ENCODE peak calls at places on chromosomes 7 and 10, in seven cellular contexts. One of them, this sample, is unnamed.

GRCh38 chr7:32228601-32229000 is 158.4 kb upstream of the PDE1C start:
- DNase-seq in upper lobe of left lung: no peak
- DNase-seq in heart left ventricle: no peak
- DNase-seq in astrocyte: no peak
- DNase-seq in endothelial cell: no peak
- DNase-seq in tibial artery: no peak
- DNase-seq in uterus: no peak
- DNase-seq in this sample: no peak

GRCh38 chr10:11293332-11293731 is 275.7 kb downstream of the CELF2 start:
- DNase-seq in upper lobe of left lung: no peak
- DNase-seq in heart left ventricle: no peak
- DNase-seq in astrocyte: no peak
- DNase-seq in endothelial cell: no peak
- DNase-seq in tibial artery: no peak
- DNase-seq in uterus: no peak
- DNase-seq in this sample: peak

GRCh38 chr10:67790534-67791408 is 47.2 kb downstream of the DNAJC12 start:
- DNase-seq in upper lobe of left lung: no peak
- DNase-seq in heart left ventricle: no peak
- DNase-seq in astrocyte: no peak
- DNase-seq in endothelial cell: no peak
- DNase-seq in tibial artery: no peak
- DNase-seq in uterus: no peak
- DNase-seq in this sample: no peak

GRCh38 chr7:122307228-122307619 is 2.7 kb upstream of the FEZF1 start:
- DNase-seq in upper lobe of left lung: no peak
- DNase-seq in heart left ventricle: no peak
- DNase-seq in astrocyte: no peak
- DNase-seq in endothelial cell: peak
- DNase-seq in tibial artery: peak
- DNase-seq in uterus: no peak
- DNase-seq in this sample: no peak

GRCh38 chr7:90952649-90952991 is 311.6 kb upstream of the FZD1 start:
- DNase-seq in upper lobe of left lung: no peak
- DNase-seq in heart left ventricle: no peak
- DNase-seq in astrocyte: no peak
- DNase-seq in endothelial cell: no peak
- DNase-seq in tibial artery: no peak
- DNase-seq in uterus: no peak
- DNase-seq in this sample: no peak

GRCh38 chr7:93414574-93414973 is 159.9 kb downstream of the CALCR start:
- DNase-seq in upper lobe of left lung: no peak
- DNase-seq in heart left ventricle: no peak
- DNase-seq in astrocyte: no peak
- DNase-seq in endothelial cell: no peak
- DNase-seq in tibial artery: no peak
- DNase-seq in uterus: no peak
- DNase-seq in this sample: no peak

GRCh38 chr7:102077081-102077480 is 209.6 kb upstream of the SH2B2 start:
- DNase-seq in upper lobe of left lung: no peak
- DNase-seq in heart left ventricle: no peak
- DNase-seq in astrocyte: no peak
- DNase-seq in endothelial cell: no peak
- DNase-seq in tibial artery: no peak
- DNase-seq in uterus: no peak
- DNase-seq in this sample: no peak

GRCh38 chr7:75987026-75987804 is 7.2 kb downstream of the TMEM120A start:
- DNase-seq in upper lobe of left lung: no peak
- DNase-seq in heart left ventricle: no peak
- DNase-seq in astrocyte: no peak
- DNase-seq in endothelial cell: no peak
- DNase-seq in tibial artery: peak
- DNase-seq in uterus: no peak
- DNase-seq in this sample: no peak

GRCh38 chr10:92990615-92991014 is 70.0 kb upstream of the CYP26C1 start:
- DNase-seq in upper lobe of left lung: no peak
- DNase-seq in heart left ventricle: no peak
- DNase-seq in astrocyte: peak
- DNase-seq in endothelial cell: no peak
- DNase-seq in tibial artery: no peak
- DNase-seq in uterus: no peak
- DNase-seq in this sample: no peak

GRCh38 chr10:90885176-90885575 is 13.4 kb downstream of the RPP30 start:
- DNase-seq in upper lobe of left lung: no peak
- DNase-seq in heart left ventricle: no peak
- DNase-seq in astrocyte: peak
- DNase-seq in endothelial cell: no peak
- DNase-seq in tibial artery: no peak
- DNase-seq in uterus: no peak
- DNase-seq in this sample: no peak

GRCh38 chr7:27132978-27133377 is 2.4 kb upstream of the HOXA4 start:
- DNase-seq in upper lobe of left lung: no peak
- DNase-seq in heart left ventricle: no peak
- DNase-seq in astrocyte: no peak
- DNase-seq in endothelial cell: no peak
- DNase-seq in tibial artery: no peak
- DNase-seq in uterus: no peak
- DNase-seq in this sample: no peak

GRCh38 chr7:74092964-74093339 is 9.3 kb downstream of the LIMK1 start:
- DNase-seq in upper lobe of left lung: peak
- DNase-seq in heart left ventricle: peak
- DNase-seq in astrocyte: no peak
- DNase-seq in endothelial cell: no peak
- DNase-seq in tibial artery: peak
- DNase-seq in uterus: peak
- DNase-seq in this sample: no peak

GRCh38 chr7:38463277-38464224 is 167.6 kb downstream of the AMPH start:
- DNase-seq in upper lobe of left lung: no peak
- DNase-seq in heart left ventricle: peak
- DNase-seq in astrocyte: peak
- DNase-seq in endothelial cell: no peak
- DNase-seq in tibial artery: no peak
- DNase-seq in uterus: no peak
- DNase-seq in this sample: no peak

GRCh38 chr10:17652585-17652984 is 8.6 kb downstream of the STAM start:
- DNase-seq in upper lobe of left lung: no peak
- DNase-seq in heart left ventricle: no peak
- DNase-seq in astrocyte: peak
- DNase-seq in endothelial cell: no peak
- DNase-seq in tibial artery: no peak
- DNase-seq in uterus: no peak
- DNase-seq in this sample: no peak

GRCh38 chr7:152756126-152756525 is 3.4 kb upstream of the ACTR3B start:
- DNase-seq in upper lobe of left lung: no peak
- DNase-seq in heart left ventricle: no peak
- DNase-seq in astrocyte: no peak
- DNase-seq in endothelial cell: no peak
- DNase-seq in tibial artery: no peak
- DNase-seq in uterus: no peak
- DNase-seq in this sample: no peak

GRCh38 chr7:45524373-45524913 is 49.7 kb upstream of the ADCY1 start:
- DNase-seq in upper lobe of left lung: no peak
- DNase-seq in heart left ventricle: peak
- DNase-seq in astrocyte: no peak
- DNase-seq in endothelial cell: no peak
- DNase-seq in tibial artery: no peak
- DNase-seq in uterus: no peak
- DNase-seq in this sample: no peak

GRCh38 chr10:124942317-124943169 is 620 bp downstream of the ZRANB1 start:
- DNase-seq in upper lobe of left lung: no peak
- DNase-seq in heart left ventricle: no peak
- DNase-seq in astrocyte: no peak
- DNase-seq in endothelial cell: no peak
- DNase-seq in tibial artery: no peak
- DNase-seq in uterus: no peak
- DNase-seq in this sample: no peak

GRCh38 chr10:30536578-30536977 is 93.0 kb downstream of the LYZL2 start:
- DNase-seq in upper lobe of left lung: no peak
- DNase-seq in heart left ventricle: no peak
- DNase-seq in astrocyte: no peak
- DNase-seq in endothelial cell: no peak
- DNase-seq in tibial artery: no peak
- DNase-seq in uterus: no peak
- DNase-seq in this sample: no peak

GRCh38 chr10:121926669-121927360 is 1.0 kb downstream of the ATE1 start:
- DNase-seq in upper lobe of left lung: no peak
- DNase-seq in heart left ventricle: no peak
- DNase-seq in astrocyte: peak
- DNase-seq in endothelial cell: no peak
- DNase-seq in tibial artery: no peak
- DNase-seq in uterus: no peak
- DNase-seq in this sample: no peak

GRCh38 chr10:1549591-1550290 is 187.6 kb downstream of the ADARB2 start:
- DNase-seq in upper lobe of left lung: no peak
- DNase-seq in heart left ventricle: no peak
- DNase-seq in astrocyte: no peak
- DNase-seq in endothelial cell: no peak
- DNase-seq in tibial artery: peak
- DNase-seq in uterus: no peak
- DNase-seq in this sample: no peak

GRCh38 chr10:93993782-93994668 is at the start of gene PLCE1:
- DNase-seq in upper lobe of left lung: peak
- DNase-seq in heart left ventricle: peak
- DNase-seq in astrocyte: no peak
- DNase-seq in endothelial cell: peak
- DNase-seq in tibial artery: peak
- DNase-seq in uterus: peak
- DNase-seq in this sample: peak

GRCh38 chr10:111531690-111532089 is 454.9 kb downstream of the ADRA2A start:
- DNase-seq in upper lobe of left lung: no peak
- DNase-seq in heart left ventricle: no peak
- DNase-seq in astrocyte: no peak
- DNase-seq in endothelial cell: no peak
- DNase-seq in tibial artery: no peak
- DNase-seq in uterus: no peak
- DNase-seq in this sample: no peak

GRCh38 chr7:77538186-77538907 is 1.3 kb downstream of the PTPN12 start:
- DNase-seq in upper lobe of left lung: peak
- DNase-seq in heart left ventricle: peak
- DNase-seq in astrocyte: peak
- DNase-seq in endothelial cell: peak
- DNase-seq in tibial artery: peak
- DNase-seq in uterus: peak
- DNase-seq in this sample: no peak

GRCh38 chr10:75613685-75614587 is 182.5 kb downstream of the LRMDA start:
- DNase-seq in upper lobe of left lung: no peak
- DNase-seq in heart left ventricle: no peak
- DNase-seq in astrocyte: peak
- DNase-seq in endothelial cell: no peak
- DNase-seq in tibial artery: no peak
- DNase-seq in uterus: no peak
- DNase-seq in this sample: no peak

GRCh38 chr10:43491855-43492254 is 54.9 kb downstream of the ZNF487 start:
- DNase-seq in upper lobe of left lung: no peak
- DNase-seq in heart left ventricle: no peak
- DNase-seq in astrocyte: no peak
- DNase-seq in endothelial cell: no peak
- DNase-seq in tibial artery: no peak
- DNase-seq in uterus: no peak
- DNase-seq in this sample: no peak

DNA sequence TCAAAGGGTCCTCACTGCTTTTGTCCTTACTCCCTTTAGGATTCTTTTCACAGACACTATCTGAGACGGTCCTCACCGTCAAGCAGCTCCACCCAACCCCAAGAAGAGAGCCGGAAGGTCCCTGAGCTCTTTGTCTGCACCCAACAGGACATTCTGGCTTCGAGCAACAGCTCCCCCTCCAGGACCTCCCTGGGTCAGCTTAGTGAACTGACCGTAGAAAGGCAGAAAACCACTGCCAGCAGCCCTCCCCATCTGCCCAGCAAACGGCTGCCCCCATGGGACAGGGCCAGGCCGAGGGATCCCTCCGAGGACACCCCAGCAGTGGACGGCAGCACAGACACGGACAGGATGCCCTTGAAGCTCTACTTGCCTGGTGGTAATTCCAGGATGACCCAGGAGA is 19.9 kb downstream of the MINDY4 start:
- DNase-seq in upper lobe of left lung: no peak
- DNase-seq in heart left ventricle: no peak
- DNase-seq in astrocyte: no peak
- DNase-seq in endothelial cell: peak
- DNase-seq in tibial artery: no peak
- DNase-seq in uterus: no peak
- DNase-seq in this sample: no peak
- TF ChIP-seq CTCF in upper lobe of left lung: no peak
- TF ChIP-seq CTCF in heart left ventricle: peak
- TF ChIP-seq CTCF in astrocyte: no peak
- TF ChIP-seq CTCF in endothelial cell: no peak
- TF ChIP-seq CTCF in tibial artery: no peak
- TF ChIP-seq CTCF in uterus: no peak
- TF ChIP-seq CTCF in this sample: no peak

DNA sequence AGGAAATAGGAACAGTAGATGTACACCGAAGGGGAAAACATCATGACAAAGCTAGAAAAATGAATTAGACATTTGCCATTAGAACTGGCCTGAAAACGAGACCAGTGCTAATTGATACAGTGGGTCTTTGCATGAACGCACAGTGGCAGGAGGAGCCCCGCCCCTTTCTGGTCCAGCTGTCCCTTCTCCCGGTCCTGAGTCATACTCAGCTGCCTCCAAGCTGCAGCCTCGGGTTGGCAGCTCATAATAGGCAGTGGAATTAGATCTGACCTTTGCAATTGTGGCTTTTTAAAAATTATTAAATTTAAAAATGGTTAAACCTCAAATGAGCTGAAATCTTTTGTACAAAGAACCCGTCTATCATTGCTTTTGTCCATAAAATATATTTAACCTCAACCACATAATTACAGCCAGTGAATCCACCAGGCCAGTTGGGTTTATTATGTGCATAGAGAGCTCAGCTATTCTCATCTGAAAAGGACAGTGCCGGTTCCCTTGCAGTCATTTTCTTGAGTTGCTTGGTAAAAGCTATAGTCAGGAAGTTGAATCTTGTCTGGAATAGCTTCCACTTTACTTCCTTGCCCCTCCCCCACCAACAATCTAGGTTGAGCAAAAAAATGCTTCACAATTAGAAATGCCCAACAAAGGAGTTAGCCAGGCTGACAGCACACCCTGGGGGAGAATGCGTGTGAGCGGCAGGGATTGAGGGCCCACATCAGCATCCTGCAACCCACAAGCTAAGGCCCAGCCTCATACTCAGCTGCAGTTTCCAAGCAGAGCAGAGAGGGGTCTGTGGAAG is 147.1 kb downstream of the BUB3 start:
- DNase-seq in upper lobe of left lung: no peak
- DNase-seq in heart left ventricle: no peak
- DNase-seq in astrocyte: peak
- DNase-seq in endothelial cell: peak
- DNase-seq in tibial artery: no peak
- DNase-seq in uterus: no peak
- DNase-seq in this sample: no peak
- TF ChIP-seq CTCF in upper lobe of left lung: no peak
- TF ChIP-seq CTCF in heart left ventricle: no peak
- TF ChIP-seq CTCF in astrocyte: no peak
- TF ChIP-seq CTCF in endothelial cell: no peak
- TF ChIP-seq CTCF in tibial artery: no peak
- TF ChIP-seq CTCF in uterus: no peak
- TF ChIP-seq CTCF in this sample: no peak

GRCh38 chr7:15561840-15562239 is at the start of gene AGMO:
- DNase-seq in upper lobe of left lung: peak
- DNase-seq in heart left ventricle: peak
- DNase-seq in astrocyte: no peak
- DNase-seq in endothelial cell: no peak
- DNase-seq in tibial artery: peak
- DNase-seq in uterus: peak
- DNase-seq in this sample: no peak
- TF ChIP-seq CTCF in upper lobe of left lung: no peak
- TF ChIP-seq CTCF in heart left ventricle: peak
- TF ChIP-seq CTCF in astrocyte: no peak
- TF ChIP-seq CTCF in endothelial cell: no peak
- TF ChIP-seq CTCF in tibial artery: no peak
- TF ChIP-seq CTCF in uterus: no peak
- TF ChIP-seq CTCF in this sample: no peak

GRCh38 chr7:98251844-98252639 is at the start of gene TECPR1:
- DNase-seq in upper lobe of left lung: peak
- DNase-seq in heart left ventricle: peak
- DNase-seq in astrocyte: peak
- DNase-seq in endothelial cell: peak
- DNase-seq in tibial artery: peak
- DNase-seq in uterus: peak
- DNase-seq in this sample: peak
- TF ChIP-seq CTCF in upper lobe of left lung: peak
- TF ChIP-seq CTCF in heart left ventricle: no peak
- TF ChIP-seq CTCF in astrocyte: no peak
- TF ChIP-seq CTCF in endothelial cell: no peak
- TF ChIP-seq CTCF in tibial artery: no peak
- TF ChIP-seq CTCF in uterus: no peak
- TF ChIP-seq CTCF in this sample: no peak